ENCODE peak calls at places on chromosomes 4 and X, in six cellular contexts. I, M, R, H, S and Y are unnamed samples.

GRCh38 chr4:126530996-126531585 is 1101.7 kb upstream of the INTU start:
- DNase-seq in M (no peak), R (no peak), H (no peak), S (no peak), I (no peak), Y (no peak)

GRCh38 chr4:27429260-27429970 is 568.8 kb downstream of the STIM2 start:
- DNase-seq in H (no peak), S (no peak), M (no peak), I (no peak), R (peak; percentile 4), Y (no peak)

GRCh38 chrX:17375361-17375630 is 296 bp downstream of the NHS start:
- DNase-seq in I (no peak), R (no peak), S (no peak), M (no peak), H (no peak), Y (peak; percentile 20)

GRCh38 chrX:84188320-84188834 is 378 bp upstream of the RPS6KA6 start:
- DNase-seq in H (no peak), R (peak; percentile 65), S (no peak), M (peak; percentile 59), I (peak; percentile 45), Y (peak; percentile 70)

GRCh38 chr4:174646326-174646725 is 124.0 kb upstream of the HPGD start:
- DNase-seq in R (no peak), I (no peak), H (no peak), M (no peak), S (no peak), Y (no peak)

GRCh38 chr4:155423671-155424070 is 46.9 kb upstream of the MAP9 start:
- DNase-seq in S (no peak), M (no peak), I (no peak), R (no peak), H (no peak), Y (no peak)

GRCh38 chrX:20514358-20514757 is 247.6 kb upstream of the RPS6KA3 start:
- DNase-seq in M (no peak), H (no peak), I (no peak), S (peak; percentile 57), R (peak; percentile 88), Y (no peak)

GRCh38 chrX:66039916-66040315 is at the start of gene VSIG4:
- DNase-seq in R (no peak), I (no peak), M (peak; percentile 46), S (no peak), H (no peak), Y (no peak)

GRCh38 chr4:25058796-25059195 is 28.1 kb upstream of the LGI2 start:
- DNase-seq in H (no peak), S (no peak), M (no peak), I (no peak), R (no peak), Y (no peak)

GRCh38 chrX:56281789-56282188 is 49.6 kb downstream of the KLF8 start:
- DNase-seq in H (peak; percentile 9), I (no peak), R (peak; percentile 5), S (no peak), M (no peak), Y (no peak)

GRCh38 chr4:70927502-70928139 is 25.5 kb downstream of the MOB1B start:
- DNase-seq in H (no peak), M (no peak), I (no peak), S (no peak), R (no peak), Y (no peak)

GRCh38 chr4:2828758-2829181 is 14.9 kb upstream of the ADD1 start:
- DNase-seq in S (no peak), M (peak; percentile 31), I (no peak), H (no peak), R (no peak), Y (peak; percentile 51)

GRCh38 chr4:61520688-61521160 is 320.6 kb downstream of the ADGRL3 start:
- DNase-seq in S (peak; percentile 61), I (no peak), M (no peak), H (no peak), R (no peak), Y (no peak)

GRCh38 chrX:12955882-12956703 is 18.8 kb upstream of the TMSB4X start:
- DNase-seq in M (peak; percentile 77), R (peak; percentile 81), I (no peak), H (peak; percentile 84), S (no peak), Y (peak; percentile 47)

GRCh38 chr4:150818129-150818528 is 197.0 kb downstream of the LRBA start:
- DNase-seq in R (no peak), S (no peak), H (no peak), I (no peak), M (no peak), Y (no peak)